ENCODE peak calls at places on chromosomes 3 and 15, in eight cellular contexts. V is iris pigment epithelial cell; K is naive thymus-derived CD8-positive, alpha-beta T cell; Y is NCI-H774; G is NCI-H524; M is cerebellum; C is mucosa of descending colon; T is fibroblast of pulmonary artery. N is an unnamed sample.
A peak's percentile ranks its signal among the peaks of the same experiment; 100 is the strongest.

GRCh38 chr15:31255176-31255510 is 71.5 kb upstream of the KLF13 start:
- DNase-seq in M (no peak), C (no peak), T (no peak), K (no peak), Y (no peak), V (no peak), G (no peak), N (no peak)

GRCh38 chr3:132079150-132079549 is 44.3 kb upstream of the CPNE4 start:
- DNase-seq in Y (no peak), V (peak; percentile 70), M (no peak), C (no peak), G (no peak), K (no peak), T (peak; percentile 67), N (no peak)

GRCh38 chr3:13018039-13018431 is 55.2 kb downstream of the IQSEC1 start:
- DNase-seq in G (peak; percentile 78), T (no peak), Y (peak; percentile 13), K (no peak), M (peak; percentile 59), C (no peak), V (no peak), N (no peak)

GRCh38 chr3:46538803-46539442 is 27.2 kb downstream of the LRRC2 start:
- DNase-seq in C (peak; percentile 67), M (no peak), K (peak; percentile 91), G (no peak), Y (no peak), T (peak; percentile 50), V (peak; percentile 60), N (no peak)

GRCh38 chr3:173793963-173794362 is 396.4 kb downstream of the NLGN1 start:
- DNase-seq in C (no peak), V (no peak), M (no peak), Y (no peak), K (no peak), G (no peak), T (no peak), N (no peak)

GRCh38 chr15:101448336-101448735 is 41.2 kb downstream of the PCSK6 start:
- DNase-seq in T (no peak), M (no peak), G (no peak), V (no peak), C (no peak), Y (no peak), K (no peak), N (no peak)

GRCh38 chr3:138196023-138196422 is 8.9 kb downstream of the ARMC8 start:
- DNase-seq in C (no peak), K (no peak), Y (no peak), G (no peak), V (no peak), M (no peak), T (no peak), N (no peak)

GRCh38 chr3:60269377-60269776 is 981.9 kb downstream of the FHIT start:
- DNase-seq in K (no peak), G (no peak), T (peak; percentile 70), M (no peak), Y (no peak), V (peak; percentile 10), C (no peak), N (no peak)

GRCh38 chr15:37081985-37082384 is 18.4 kb downstream of the MEIS2 start:
- DNase-seq in V (peak; percentile 89), T (no peak), M (no peak), K (no peak), Y (no peak), C (no peak), G (no peak), N (no peak)

GRCh38 chr3:14379842-14380241 is 22.6 kb upstream of the SLC6A6 start:
- DNase-seq in G (peak; percentile 31), T (no peak), M (no peak), C (no peak), Y (peak; percentile 6), K (no peak), V (no peak), N (no peak)

GRCh38 chr3:197801801-197802504 is 10.9 kb downstream of the LRCH3 start:
- DNase-seq in C (peak; percentile 36), M (no peak), G (peak; percentile 53), T (peak; percentile 48), V (peak; percentile 77), K (no peak), Y (no peak), N (no peak)

GRCh38 chr3:174170248-174170647 is 688.9 kb upstream of the NAALADL2 start:
- DNase-seq in V (peak; percentile 7), K (no peak), M (peak; percentile 8), C (no peak), G (peak; percentile 23), Y (no peak), T (no peak), N (no peak)

GRCh38 chr3:117898722-117899121 is 1135.9 kb downstream of the IGSF11 start:
- DNase-seq in G (no peak), T (peak; percentile 25), K (no peak), C (peak; percentile 23), Y (no peak), V (peak; percentile 18), M (no peak), N (no peak)

GRCh38 chr3:172562881-172563835 is 39.9 kb upstream of the TNFSF10 start:
- DNase-seq in C (peak; percentile 50), Y (peak; percentile 56), T (peak; percentile 99), K (no peak), G (no peak), M (no peak), V (peak; percentile 94), N (no peak)

GRCh38 chr3:52041118-52041847 is 15.1 kb downstream of the DUSP7 start:
- DNase-seq in C (no peak), V (no peak), G (peak; percentile 66), M (no peak), T (no peak), Y (no peak), K (no peak), N (peak; percentile 5)

GRCh38 chr15:90839187-90840071 is 29.0 kb upstream of the FURIN start:
- DNase-seq in V (peak; percentile 10), G (no peak), Y (no peak), C (peak; percentile 79), T (peak; percentile 51), K (no peak), M (no peak), N (no peak)

GRCh38 chr15:29182590-29182989 is 87.0 kb downstream of the NSMCE3 start:
- DNase-seq in G (no peak), T (no peak), C (no peak), Y (no peak), V (no peak), K (no peak), M (no peak), N (no peak)

GRCh38 chr3:171108066-171108465 is 81.5 kb upstream of the SLC2A2 start:
- DNase-seq in Y (no peak), C (no peak), K (no peak), G (no peak), T (no peak), M (no peak), V (peak; percentile 25), N (no peak)

GRCh38 chr15:62896969-62897486 is 145.5 kb upstream of the TPM1 start:
- DNase-seq in M (peak; percentile 86), T (peak; percentile 99), K (no peak), C (peak; percentile 75), Y (no peak), V (peak; percentile 99), G (no peak), N (no peak)

GRCh38 chr3:87167634-87168456 is 59.3 kb upstream of the CHMP2B start:
- DNase-seq in V (peak; percentile 63), G (peak; percentile 40), Y (peak; percentile 26), K (peak; percentile 5), M (peak; percentile 7), C (peak; percentile 57), T (peak; percentile 76), N (peak; percentile 14)

GRCh38 chr3:58519668-58520402 is 17.2 kb downstream of the ACOX2 start:
- DNase-seq in M (no peak), V (no peak), K (no peak), T (no peak), C (no peak), G (peak; percentile 44), Y (no peak), N (no peak)

GRCh38 chr3:172520332-172520831 is 2.8 kb downstream of the TNFSF10 start:
- DNase-seq in Y (no peak), G (no peak), M (no peak), K (no peak), T (peak; percentile 47), C (peak; percentile 52), V (peak; percentile 79), N (no peak)

GRCh38 chr3:184738982-184739381 is 27.1 kb upstream of the MAGEF1 start:
- DNase-seq in M (no peak), C (no peak), T (no peak), G (no peak), Y (no peak), V (no peak), K (no peak), N (no peak)

GRCh38 chr3:48119495-48120193 is 68.6 kb downstream of the CDC25A start:
- DNase-seq in C (peak; percentile 39), Y (no peak), G (no peak), M (no peak), V (peak; percentile 38), K (no peak), T (peak; percentile 55), N (no peak)

GRCh38 chr15:64877435-64877834 is 34.3 kb upstream of the ANKDD1A start:
- DNase-seq in T (peak; percentile 47), C (peak; percentile 54), K (no peak), M (no peak), G (no peak), V (no peak), Y (no peak), N (no peak)

GRCh38 chr15:55916666-55917409 is 76.6 kb downstream of the NEDD4 start:
- DNase-seq in T (peak; percentile 52), C (no peak), Y (no peak), M (no peak), G (no peak), K (no peak), V (peak; percentile 83), N (no peak)

GRCh38 chr15:47374222-47374621 is 343.1 kb upstream of the SEMA6D start:
- DNase-seq in G (peak; percentile 86), K (no peak), T (peak; percentile 66), C (no peak), M (no peak), V (peak; percentile 49), Y (no peak), N (peak; percentile 1)

GRCh38 chr15:73926191-73927002 is at the start of gene LOXL1:
- DNase-seq in Y (peak; percentile 65), T (peak; percentile 89), G (peak; percentile 83), C (peak; percentile 55), K (no peak), V (peak; percentile 92), M (peak; percentile 19), N (no peak)

GRCh38 chr3:138668107-138668506 is 59.5 kb downstream of the FAIM start:
- DNase-seq in G (no peak), T (no peak), M (no peak), V (no peak), C (no peak), K (no peak), Y (no peak), N (no peak)

GRCh38 chr3:158402590-158402989 is 168.4 kb upstream of the MLF1 start:
- DNase-seq in G (no peak), T (no peak), K (no peak), M (no peak), V (no peak), C (no peak), Y (no peak), N (no peak)

GRCh38 chr3:149415484-149415883 is 38.0 kb upstream of the TM4SF1 start:
- DNase-seq in C (no peak), K (no peak), Y (no peak), M (no peak), V (no peak), G (no peak), T (no peak), N (no peak)

GRCh38 chr3:150519026-150519425 is 27.3 kb downstream of the SERP1 start:
- DNase-seq in Y (no peak), M (no peak), G (no peak), C (peak; percentile 61), V (no peak), K (no peak), T (no peak), N (no peak)

GRCh38 chr15:96054029-96054428 is 276.5 kb upstream of the NR2F2 start:
- DNase-seq in T (no peak), Y (no peak), G (no peak), M (no peak), K (no peak), V (no peak), C (no peak), N (no peak)

GRCh38 chr3:185760550-185760949 is 64.3 kb downstream of the IGF2BP2 start:
- DNase-seq in M (no peak), G (no peak), V (no peak), C (no peak), K (no peak), T (no peak), Y (no peak), N (no peak)

N was measured in NCI-H1694 treated with DMSO at 0.1 percent for 48 hours.